ENCODE peak calls at places on chromosomes 13 and 19, in nine cellular contexts. U is Calu3, S is AG09319, T is HL-60, Q is thoracic aorta, C is WERI-Rb-1, G is GM23338, J is progenitor cell of endocrine pancreas, H is Peyer's patch. N is an unnamed sample.

GRCh38 chr19:50607874-50608785 is 31.6 kb downstream of the SYT3 start:
- DNase-seq in U (no peak), S (peak), T (peak), Q (no peak), C (peak), G (peak), J (peak), H (peak), N (peak)

GRCh38 chr19:55362174-55362989 is 678 bp downstream of the GARIN5B start:
- DNase-seq in U (no peak), S (no peak), T (no peak), Q (no peak), C (no peak), G (no peak), J (no peak), H (no peak), N (no peak)

GRCh38 chr19:5988520-5989387 is 10.8 kb upstream of the RANBP3 start:
- DNase-seq in U (no peak), S (no peak), T (no peak), Q (no peak), C (no peak), G (no peak), J (no peak), H (no peak), N (no peak)

GRCh38 chr13:75635621-75636338 is at the start of gene LMO7:
- DNase-seq in U (peak), S (no peak), T (no peak), Q (no peak), C (peak), G (peak), J (peak), H (peak), N (peak)

GRCh38 chr19:4241824-4242430 is 5.0 kb upstream of the YJU2 start:
- DNase-seq in U (no peak), S (no peak), T (no peak), Q (no peak), C (no peak), G (no peak), J (no peak), H (no peak), N (no peak)

GRCh38 chr19:10328558-10329429 is 4.5 kb downstream of the RAVER1 start:
- DNase-seq in U (no peak), S (no peak), T (no peak), Q (no peak), C (no peak), G (no peak), J (no peak), H (no peak), N (no peak)

GRCh38 chr13:110575322-110576069 is 14.0 kb upstream of the RAB20 start:
- DNase-seq in U (no peak), S (no peak), T (peak), Q (no peak), C (peak), G (no peak), J (no peak), H (no peak), N (peak)

GRCh38 chr19:1609680-1610474 is 4.6 kb upstream of the UQCR11 start:
- DNase-seq in U (no peak), S (no peak), T (no peak), Q (no peak), C (no peak), G (no peak), J (no peak), H (no peak), N (no peak)

GRCh38 chr13:19927117-19927734 is 31.3 kb upstream of the ZMYM2 start:
- DNase-seq in U (no peak), S (peak), T (no peak), Q (no peak), C (no peak), G (peak), J (no peak), H (no peak), N (no peak)

GRCh38 chr19:47713046-47714021 is at the start of gene EHD2:
- DNase-seq in U (peak), S (peak), T (peak), Q (no peak), C (no peak), G (peak), J (no peak), H (peak), N (peak)

GRCh38 chr13:33025220-33025744 is 9.1 kb downstream of the KL start:
- DNase-seq in U (no peak), S (no peak), T (no peak), Q (no peak), C (no peak), G (peak), J (no peak), H (no peak), N (no peak)

GRCh38 chr19:2739602-2740313 is at the start of gene SLC39A3:
- DNase-seq in U (peak), S (peak), T (peak), Q (peak), C (peak), G (peak), J (peak), H (peak), N (peak)
- TF ChIP-seq CTCF in U (no peak), S (peak), T (no peak), Q (peak), C (peak), G (no peak), J (no peak), H (no peak), N (peak)

GRCh38 chr19:35942235-35942634 is 6.1 kb downstream of the LRFN3 start:
- DNase-seq in U (no peak), S (no peak), T (no peak), Q (no peak), C (no peak), G (no peak), J (no peak), H (no peak), N (no peak)

GRCh38 chr19:35940078-35940775 is 4.1 kb downstream of the LRFN3 start:
- DNase-seq in U (no peak), S (no peak), T (no peak), Q (no peak), C (no peak), G (no peak), J (no peak), H (no peak), N (no peak)

GRCh38 chr19:35939307-35940077 is 3.3 kb downstream of the LRFN3 start:
- DNase-seq in U (no peak), S (no peak), T (no peak), Q (no peak), C (no peak), G (no peak), J (no peak), H (no peak), N (no peak)

GRCh38 chr19:35938282-35939224 is 2.4 kb downstream of the LRFN3 start:
- DNase-seq in U (no peak), S (no peak), T (no peak), Q (no peak), C (no peak), G (no peak), J (no peak), H (no peak), N (no peak)

DNA sequence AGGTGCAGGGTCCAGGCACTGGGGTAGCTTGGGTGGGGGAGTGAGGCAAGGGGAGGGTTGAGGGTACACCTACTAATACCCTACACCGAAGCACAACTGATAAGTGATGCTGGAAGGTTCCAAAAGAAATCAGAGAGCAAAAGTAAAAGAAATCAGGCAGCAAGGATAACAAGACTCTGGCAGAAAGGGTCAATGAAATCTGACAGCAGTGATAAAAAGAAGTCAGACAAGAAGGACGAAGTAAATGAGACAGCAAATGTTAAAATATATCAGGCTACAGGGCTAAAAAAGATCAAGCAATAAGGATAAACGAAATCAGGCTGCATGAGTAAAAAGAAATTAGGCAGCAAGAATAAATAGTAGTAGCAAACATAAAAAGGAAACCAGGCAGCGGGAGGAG is 4.7 kb downstream of the LRFN3 start:
- DNase-seq in U (no peak), S (no peak), T (no peak), Q (no peak), C (no peak), G (no peak), J (no peak), H (no peak), N (no peak)
- TF ChIP-seq CTCF in U (no peak), S (no peak), T (no peak), Q (no peak), C (no peak), G (no peak), J (no peak), H (no peak), N (no peak)

GRCh38 chr13:112587359-112587766 is 590 bp downstream of the TUBGCP3 start:
- DNase-seq in U (peak), S (peak), T (peak), Q (peak), C (peak), G (peak), J (peak), H (peak), N (peak)
- TF ChIP-seq CTCF in U (no peak), S (peak), T (peak), Q (no peak), C (peak), G (no peak), J (peak), H (no peak), N (no peak)

DNA sequence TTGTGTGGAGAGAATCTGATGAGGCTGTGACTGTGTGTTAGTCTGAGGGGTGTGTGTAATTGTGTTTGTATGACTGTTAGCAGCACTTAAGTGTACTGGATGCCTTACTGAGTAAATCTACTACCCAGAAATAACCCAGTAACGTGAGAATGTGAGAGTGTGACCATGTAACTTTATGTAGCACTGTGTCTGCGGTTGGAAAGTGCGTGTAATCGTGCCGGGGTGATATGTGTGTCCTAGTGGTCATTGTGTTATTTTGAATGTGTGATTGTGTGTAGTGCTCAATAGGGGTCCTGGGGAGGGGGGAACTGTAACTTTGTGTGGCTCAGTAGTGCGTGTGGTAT is 550 bp downstream of the ZNF383 start:
- DNase-seq in U (no peak), S (no peak), T (peak), Q (no peak), C (no peak), G (no peak), J (no peak), H (no peak), N (no peak)
- TF ChIP-seq CTCF in U (no peak), S (no peak), T (no peak), Q (no peak), C (no peak), G (no peak), J (no peak), H (no peak), N (no peak)

DNA sequence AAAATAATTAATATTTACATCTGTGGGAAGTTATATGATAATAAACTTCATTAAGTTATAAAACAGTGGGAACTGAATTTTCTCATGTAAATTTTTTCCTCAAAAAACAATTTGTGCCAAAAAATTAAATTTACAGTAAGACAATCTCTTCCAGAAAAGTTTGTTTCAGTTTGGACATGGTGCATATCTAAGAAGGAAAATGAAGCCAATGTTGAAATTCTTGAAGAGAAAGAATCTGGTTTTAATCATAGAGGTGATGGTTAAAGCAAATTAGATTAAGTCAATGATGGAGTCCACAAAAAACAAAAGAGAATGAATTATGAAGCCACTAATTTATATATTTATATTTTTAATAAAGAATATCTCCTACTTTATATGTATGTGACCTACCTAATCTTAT is 457.2 kb upstream of the SLITRK1 start:
- DNase-seq in U (no peak), S (no peak), T (no peak), Q (no peak), C (no peak), G (no peak), J (no peak), H (no peak), N (no peak)
- TF ChIP-seq CTCF in U (no peak), S (no peak), T (no peak), Q (no peak), C (no peak), G (no peak), J (no peak), H (no peak), N (no peak)

GRCh38 chr19:42197375-42197817 is 20.1 kb downstream of the DEDD2 start:
- DNase-seq in U (peak), S (no peak), T (peak), Q (no peak), C (no peak), G (peak), J (no peak), H (no peak), N (no peak)

GRCh38 chr19:42200116-42200740 is 17.2 kb downstream of the DEDD2 start:
- DNase-seq in U (no peak), S (no peak), T (no peak), Q (no peak), C (no peak), G (no peak), J (no peak), H (no peak), N (no peak)

GRCh38 chr19:42201489-42202289 is 15.8 kb downstream of the DEDD2 start:
- DNase-seq in U (no peak), S (no peak), T (peak), Q (no peak), C (no peak), G (no peak), J (no peak), H (no peak), N (peak)

GRCh38 chr19:42198676-42199439 is 18.6 kb downstream of the DEDD2 start:
- DNase-seq in U (no peak), S (no peak), T (peak), Q (no peak), C (no peak), G (peak), J (no peak), H (no peak), N (no peak)

GRCh38 chr19:42199440-42200115 is 17.9 kb downstream of the DEDD2 start:
- DNase-seq in U (no peak), S (no peak), T (peak), Q (no peak), C (no peak), G (peak), J (no peak), H (no peak), N (no peak)
- TF ChIP-seq CTCF in U (no peak), S (no peak), T (peak), Q (no peak), C (no peak), G (peak), J (no peak), H (no peak), N (no peak)

GRCh38 chr19:8251025-8251472 is 41.9 kb downstream of the CERS4 start:
- DNase-seq in U (peak), S (no peak), T (no peak), Q (peak), C (no peak), G (no peak), J (no peak), H (no peak), N (peak)
- TF ChIP-seq CTCF in U (no peak), S (no peak), T (no peak), Q (no peak), C (no peak), G (no peak), J (no peak), H (no peak), N (peak)

DNA sequence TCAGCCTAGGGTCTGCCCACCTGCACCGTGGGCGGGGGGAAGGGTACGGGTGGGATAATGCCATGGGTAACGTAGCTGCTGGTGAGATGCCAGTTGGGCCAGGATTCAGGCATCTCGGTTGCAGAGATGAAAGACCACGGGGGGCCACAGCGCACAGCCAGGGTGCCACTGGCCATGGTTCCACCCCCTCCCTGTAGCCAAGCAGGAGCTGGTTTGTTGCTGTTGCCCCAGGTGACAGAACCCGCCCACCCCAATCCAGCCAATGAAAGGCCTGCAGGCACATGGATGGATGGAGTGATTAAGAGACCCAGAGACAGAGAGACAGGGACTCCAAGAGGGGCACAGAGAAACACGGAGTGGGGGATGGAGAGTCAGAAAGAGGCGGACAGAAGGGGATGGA is 1.0 kb upstream of the CGB7 start:
- DNase-seq in U (peak), S (no peak), T (no peak), Q (no peak), C (peak), G (no peak), J (no peak), H (no peak), N (no peak)
- TF ChIP-seq CTCF in U (no peak), S (no peak), T (no peak), Q (no peak), C (no peak), G (no peak), J (no peak), H (no peak), N (no peak)

DNA sequence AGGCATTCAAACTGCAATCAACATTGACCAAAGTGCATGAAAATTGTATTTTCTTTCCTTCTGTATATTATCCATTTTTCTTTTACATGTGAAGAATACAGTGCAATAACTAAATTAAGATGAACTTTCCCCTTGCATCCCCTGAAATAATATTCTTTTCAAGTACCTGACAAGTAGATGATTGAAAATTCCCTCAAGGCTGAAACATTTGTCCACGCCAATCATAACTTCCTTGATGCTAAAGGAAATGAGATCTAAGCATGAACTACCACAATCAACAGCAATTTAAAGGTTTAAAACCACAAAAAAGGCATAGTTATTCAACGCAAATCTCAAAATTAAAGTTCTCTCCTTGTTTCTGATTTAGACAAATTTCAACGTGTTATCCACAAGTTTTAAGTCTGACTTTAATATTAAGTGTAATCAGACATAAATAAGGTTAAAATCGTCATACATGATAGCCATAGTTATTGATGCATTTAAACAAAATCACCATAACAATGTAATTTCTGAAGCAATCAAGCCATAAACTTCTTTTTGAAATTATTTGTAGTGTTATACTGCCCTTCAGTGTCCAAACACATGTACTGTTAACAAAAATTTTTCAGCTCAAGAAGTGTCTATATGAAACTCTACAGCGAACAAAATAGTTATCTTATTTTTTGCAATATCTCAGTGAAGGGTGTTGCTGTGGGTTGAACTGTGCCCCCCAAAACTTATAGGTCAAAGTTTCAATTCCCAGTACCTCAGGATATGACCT is 169.5 kb downstream of the DCLK1 start:
- DNase-seq in U (no peak), S (no peak), T (no peak), Q (no peak), C (no peak), G (no peak), J (no peak), H (no peak), N (no peak)
- TF ChIP-seq CTCF in U (no peak), S (peak), T (no peak), Q (peak), C (no peak), G (peak), J (no peak), H (no peak), N (no peak)

N was measured in body of pancreas.